ENCODE peak calls at places on chromosomes 5 and 9, in ten cellular contexts. R is D341Med, G is gastrocnemius medialis, Y is iris pigment epithelial cell, N is progenitor cell of endocrine pancreas, U is left cardiac atrium, O is SW 1271, P is HEK293T, A is neuronal stem cell, J is A549. C is an unnamed sample.

GRCh38 chr5:41754857-41755256 is 115.4 kb downstream of the OXCT1 start:
- DNase-seq in R (no peak), G (no peak), Y (no peak), N (no peak), U (no peak), O (no peak), P (no peak), A (no peak), J (no peak), C (no peak)

GRCh38 chr9:93525476-93525875 is 50.9 kb upstream of the PHF2 start:
- DNase-seq in R (peak; percentile 60), G (no peak), Y (peak; percentile 43), N (no peak), U (no peak), O (no peak), P (no peak), A (no peak), J (no peak), C (no peak)

GRCh38 chr9:131997779-131998178 is 81.9 kb downstream of the MED27 start:
- DNase-seq in R (no peak), G (no peak), Y (peak; percentile 39), N (no peak), U (peak; percentile 66), O (no peak), P (no peak), A (no peak), J (no peak), C (no peak)

GRCh38 chr9:127548352-127548878 is 63.7 kb upstream of the STXBP1 start:
- DNase-seq in R (no peak), G (no peak), Y (no peak), N (no peak), U (no peak), O (peak; percentile 25), P (no peak), A (no peak), J (no peak), C (no peak)

GRCh38 chr9:107480386-107480789 is 9.2 kb downstream of the KLF4 start:
- DNase-seq in R (no peak), G (peak; percentile 73), Y (peak; percentile 79), N (no peak), U (peak; percentile 62), O (no peak), P (no peak), A (no peak), J (peak; percentile 38), C (peak; percentile 16)

GRCh38 chr5:14017904-14018303 is 73.4 kb upstream of the DNAH5 start:
- DNase-seq in R (no peak), G (no peak), Y (no peak), N (no peak), U (no peak), O (no peak), P (no peak), A (no peak), J (no peak), C (no peak)

GRCh38 chr5:14718778-14719177 is 54.3 kb downstream of the OTULIN start:
- DNase-seq in R (no peak), G (no peak), Y (no peak), N (no peak), U (no peak), O (no peak), P (no peak), A (no peak), J (no peak), C (no peak)

GRCh38 chr9:136484153-136485048 is 1.6 kb upstream of the SEC16A start:
- DNase-seq in R (no peak), G (peak; percentile 22), Y (no peak), N (peak; percentile 27), U (peak; percentile 59), O (peak; percentile 27), P (no peak), A (no peak), J (peak; percentile 73), C (no peak)

GRCh38 chr9:134593756-134594375 is 47.7 kb upstream of the COL5A1 start:
- DNase-seq in R (peak; percentile 15), G (no peak), Y (no peak), N (no peak), U (no peak), O (no peak), P (no peak), A (no peak), J (no peak), C (no peak)

GRCh38 chr5:40154194-40154593 is 525.5 kb upstream of the PTGER4 start:
- DNase-seq in R (no peak), G (no peak), Y (peak; percentile 41), N (no peak), U (no peak), O (no peak), P (no peak), A (no peak), J (no peak), C (no peak)

GRCh38 chr5:116371431-116371830 is 203.2 kb downstream of the SEMA6A start:
- DNase-seq in R (no peak), G (no peak), Y (no peak), N (no peak), U (no peak), O (no peak), P (no peak), A (no peak), J (no peak), C (no peak)

GRCh38 chr9:123689701-123690428 is 240.1 kb downstream of the DENND1A start:
- DNase-seq in R (no peak), G (peak; percentile 48), Y (no peak), N (no peak), U (no peak), O (no peak), P (no peak), A (no peak), J (no peak), C (no peak)

GRCh38 chr5:164119806-164120440 is 614.5 kb downstream of the MAT2B start:
- DNase-seq in R (peak; percentile 63), G (no peak), Y (peak; percentile 61), N (no peak), U (no peak), O (no peak), P (peak; percentile 45), A (no peak), J (peak; percentile 50), C (peak; percentile 43)

C was measured in NCI-H226.